ENCODE peak calls at places on chromosome 5, in four cellular contexts. R is fibroblast of the aortic adventitia, C is A673, M is dorsolateral prefrontal cortex. F is an unnamed sample.

GRCh38 chr5:129243058-129243457 is 148.5 kb downstream of the ISOC1 start:
- DNase-seq in R (peak), C (no peak), M (no peak), F (peak)

GRCh38 chr5:177091232-177091631 is 4.5 kb downstream of the FGFR4 start:
- DNase-seq in R (no peak), C (no peak), M (no peak), F (no peak)

GRCh38 chr5:113163328-113163727 is 186.7 kb downstream of the DCP2 start:
- DNase-seq in R (no peak), C (no peak), M (no peak), F (peak)

GRCh38 chr5:398475-399295 is 44.3 kb upstream of the EXOC3 start:
- DNase-seq in R (no peak), C (no peak), M (peak), F (no peak)

GRCh38 chr5:58184910-58185309 is 275.0 kb downstream of the PLK2 start:
- DNase-seq in R (peak), C (no peak), M (no peak), F (peak)

GRCh38 chr5:166722939-166723338 is 1568.5 kb upstream of the WWC1 start:
- DNase-seq in R (peak), C (peak), M (no peak), F (peak)

GRCh38 chr5:107671742-107672211 is 1.0 kb upstream of the EFNA5 start:
- DNase-seq in R (peak), C (peak), M (no peak), F (peak)

GRCh38 chr5:120252839-120253238 is 211.3 kb upstream of the PRR16 start:
- DNase-seq in R (no peak), C (peak), M (no peak), F (peak)

GRCh38 chr5:89457411-89458329 is 574.7 kb upstream of the MEF2C start:
- DNase-seq in R (peak), C (peak), M (no peak), F (peak)

GRCh38 chr5:140336388-140336787 is 10.0 kb downstream of the HBEGF start:
- DNase-seq in R (no peak), C (no peak), M (no peak), F (peak)

GRCh38 chr5:54844905-54845566 is 140.4 kb downstream of the ESM1 start:
- DNase-seq in R (peak), C (peak), M (no peak), F (peak)

GRCh38 chr5:17714186-17714585 is 79.9 kb downstream of the TAF11L14 start:
- DNase-seq in R (no peak), C (no peak), M (no peak), F (no peak)

GRCh38 chr5:132054697-132055440 is 5.6 kb upstream of the IL3 start:
- DNase-seq in R (no peak), C (no peak), M (peak), F (no peak)

GRCh38 chr5:142686210-142686734 is 382 bp upstream of the FGF1 start:
- DNase-seq in R (no peak), C (no peak), M (no peak), F (peak)

GRCh38 chr5:138632900-138633489 is 57.8 kb upstream of the HSPA9 start:
- DNase-seq in R (peak), C (peak), M (peak), F (peak)

GRCh38 chr5:61321650-61322049 is 10.4 kb upstream of the ZSWIM6 start:
- DNase-seq in R (no peak), C (no peak), M (no peak), F (no peak)

GRCh38 chr5:128470663-128471062 is 67.4 kb downstream of the FBN2 start:
- DNase-seq in R (no peak), C (no peak), M (no peak), F (peak)

GRCh38 chr5:66554211-66554610 is 42.0 kb upstream of the MAST4 start:
- DNase-seq in R (peak), C (no peak), M (no peak), F (peak)

GRCh38 chr5:133910596-133910995 is 57.8 kb downstream of the C5orf15 start:
- DNase-seq in R (no peak), C (no peak), M (no peak), F (no peak)

GRCh38 chr5:35004200-35004599 is 43.5 kb downstream of the AGXT2 start:
- DNase-seq in R (no peak), C (no peak), M (no peak), F (no peak)

GRCh38 chr5:143588933-143589662 is 185.6 kb upstream of the NR3C1 start:
- DNase-seq in R (no peak), C (no peak), M (no peak), F (no peak)

GRCh38 chr5:15690611-15691010 is 190.6 kb downstream of the FBXL7 start:
- DNase-seq in R (peak), C (no peak), M (no peak), F (no peak)

GRCh38 chr5:137802282-137803210 is 48.4 kb upstream of the HNRNPA0 start:
- DNase-seq in R (no peak), C (no peak), M (no peak), F (no peak)

GRCh38 chr5:34762321-34762871 is 76.6 kb upstream of the TTC23L start:
- DNase-seq in R (peak), C (peak), M (no peak), F (peak)

GRCh38 chr5:150261231-150261630 is 28.3 kb downstream of the CAMK2A start:
- DNase-seq in R (peak), C (no peak), M (no peak), F (no peak)

GRCh38 chr5:154477382-154478223 is 424 bp downstream of the HAND1 start:
- DNase-seq in R (peak), C (no peak), M (no peak), F (no peak)

GRCh38 chr5:120527251-120527650 is 63.2 kb downstream of the PRR16 start:
- DNase-seq in R (no peak), C (no peak), M (no peak), F (no peak)

GRCh38 chr5:168865973-168866372 is 286.8 kb upstream of the PANK3 start:
- DNase-seq in R (no peak), C (no peak), M (no peak), F (no peak)

GRCh38 chr5:55160493-55161209 is 680 bp downstream of the GPX8 start:
- DNase-seq in R (peak), C (peak), M (no peak), F (peak)

GRCh38 chr5:13976867-13977479 is 32.5 kb upstream of the DNAH5 start:
- DNase-seq in R (peak), C (peak), M (no peak), F (peak)

GRCh38 chr5:116013207-116013777 is 19.0 kb upstream of the ARL14EPL start:
- DNase-seq in R (peak), C (no peak), M (no peak), F (peak)

GRCh38 chr5:137693951-137694721 is 41.8 kb downstream of the KLHL3 start:
- DNase-seq in R (no peak), C (no peak), M (no peak), F (no peak)

GRCh38 chr5:82561786-82562185 is 283.6 kb upstream of the RPS23 start:
- DNase-seq in R (peak), C (no peak), M (no peak), F (no peak)

GRCh38 chr5:14745188-14745563 is 80.7 kb downstream of the OTULIN start:
- DNase-seq in R (no peak), C (no peak), M (no peak), F (no peak)

DNA sequence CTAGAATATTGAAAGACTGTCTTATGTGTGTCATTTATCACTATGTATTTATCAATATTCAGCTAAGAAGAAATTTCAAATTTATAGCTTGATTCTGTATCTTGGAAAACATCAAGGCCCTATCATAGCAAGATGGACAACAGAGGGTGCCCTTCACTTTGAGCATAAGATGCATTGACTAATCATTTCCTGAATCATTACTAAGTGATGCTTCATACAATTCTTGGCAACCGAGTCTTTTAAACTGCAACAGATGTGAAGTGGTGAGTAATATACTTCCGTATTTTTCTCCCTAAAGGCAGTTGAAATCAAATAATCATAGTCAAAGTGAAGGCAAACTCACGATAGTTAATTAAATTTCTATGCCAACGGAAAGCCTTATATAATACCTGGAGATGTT is 318.6 kb upstream of the RGMB start:
- DNase-seq in R (peak), C (peak), M (no peak), F (peak)
- H3K4me3 ChIP-seq in R (no peak), C (no peak), M (no peak), F (peak)

DNA sequence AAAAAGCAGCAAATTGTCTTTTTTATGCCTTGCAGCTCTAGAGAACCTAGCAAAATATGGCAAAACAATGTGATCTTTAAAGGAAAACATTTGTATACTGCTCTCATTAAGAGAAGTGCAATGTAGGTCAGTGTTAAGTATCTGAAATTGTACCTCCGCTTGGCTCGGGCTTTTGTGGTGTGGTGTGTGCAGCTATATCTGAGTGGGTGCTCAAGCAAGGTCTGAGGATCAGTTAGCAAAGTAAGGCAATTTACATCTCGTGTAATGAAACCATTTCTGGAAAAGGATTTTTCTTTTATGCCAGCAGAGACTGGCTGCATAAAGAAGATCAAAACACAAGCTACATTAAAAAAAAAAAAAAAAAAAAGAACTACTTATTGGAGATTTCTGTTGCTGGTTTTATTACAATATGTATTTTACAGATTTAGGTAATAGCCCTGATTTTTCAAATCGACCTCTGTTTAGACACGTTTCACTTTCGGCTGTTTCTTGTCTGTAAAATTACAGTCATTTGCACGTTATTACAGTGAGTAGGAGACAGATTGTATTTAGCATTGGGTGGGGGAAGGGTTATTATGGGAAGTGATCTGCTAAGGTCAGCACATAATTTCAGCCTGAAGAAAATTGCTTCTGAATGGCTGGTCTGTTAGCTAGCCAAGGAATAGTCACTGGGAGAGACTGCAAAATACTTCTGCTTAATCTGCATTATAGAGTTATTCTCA is 7.9 kb upstream of the ZNF608 start:
- DNase-seq in R (no peak), C (no peak), M (no peak), F (no peak)
- H3K4me3 ChIP-seq in R (no peak), C (no peak), M (peak), F (no peak)

GRCh38 chr5:9831823-9832222 is 201.7 kb upstream of the TAS2R1 start:
- DNase-seq in R (no peak), C (no peak), M (no peak), F (peak)
- H3K4me3 ChIP-seq in R (no peak), C (no peak), M (no peak), F (no peak)

GRCh38 chr5:160685219-160685618 is 166.8 kb downstream of the ATP10B start:
- DNase-seq in R (no peak), C (no peak), M (no peak), F (no peak)
- H3K4me3 ChIP-seq in R (no peak), C (no peak), M (no peak), F (no peak)

GRCh38 chr5:130479045-130479804 is 575.0 kb downstream of the CHSY3 start:
- DNase-seq in R (no peak), C (peak), M (no peak), F (no peak)
- H3K4me3 ChIP-seq in R (no peak), C (no peak), M (no peak), F (no peak)

F was measured in cardiac fibroblast.